ENCODE peak calls at places on chromosomes 1 and 21, in five cellular contexts. One of them, this sample, is unnamed. For H3K9me3 and H3K4me1, the result is how much of the 10 kb centered on the place peaks cover.

GRCh38 chr21:42475526-42476492 is 20.2 kb downstream of the RSPH1 start:
- DNase-seq in prostate gland: no peak
- DNase-seq in ovary: no peak
- DNase-seq in iPS DF 6.9: no peak
- DNase-seq in lower lobe of right lung: no peak
- DNase-seq in this sample: no peak

GRCh38 chr1:174239541-174239940 is 80.2 kb downstream of the RABGAP1L start:
- DNase-seq in lower lobe of right lung: no peak
- DNase-seq in iPS DF 6.9: no peak
- DNase-seq in ovary: no peak
- DNase-seq in prostate gland: no peak
- DNase-seq in this sample: no peak

GRCh38 chr1:240190881-240191385 is 99.2 kb downstream of the FMN2 start:
- DNase-seq in iPS DF 6.9: no peak
- DNase-seq in lower lobe of right lung: no peak
- DNase-seq in prostate gland: no peak
- DNase-seq in ovary: peak
- DNase-seq in this sample: peak

GRCh38 chr1:19764848-19765247 is 34.9 kb downstream of the TMCO4 start:
- DNase-seq in ovary: no peak
- DNase-seq in iPS DF 6.9: no peak
- DNase-seq in lower lobe of right lung: no peak
- DNase-seq in prostate gland: no peak
- DNase-seq in this sample: no peak

GRCh38 chr1:160101717-160102522 is 3.5 kb upstream of the IGSF8 start:
- DNase-seq in iPS DF 6.9: no peak
- DNase-seq in prostate gland: no peak
- DNase-seq in ovary: no peak
- DNase-seq in lower lobe of right lung: no peak
- DNase-seq in this sample: no peak

GRCh38 chr1:17739050-17739449 is 16.1 kb upstream of the ACTL8 start:
- DNase-seq in ovary: no peak
- DNase-seq in prostate gland: no peak
- DNase-seq in iPS DF 6.9: no peak
- DNase-seq in lower lobe of right lung: no peak
- DNase-seq in this sample: no peak

GRCh38 chr1:174021611-174022079 is 512 bp downstream of the RC3H1 start:
- DNase-seq in ovary: peak
- DNase-seq in iPS DF 6.9: no peak
- DNase-seq in lower lobe of right lung: peak
- DNase-seq in prostate gland: peak
- DNase-seq in this sample: peak

GRCh38 chr1:246569248-246570238 is 3.3 kb downstream of the CNST start:
- DNase-seq in ovary: no peak
- DNase-seq in lower lobe of right lung: no peak
- DNase-seq in iPS DF 6.9: no peak
- DNase-seq in prostate gland: no peak
- DNase-seq in this sample: no peak

GRCh38 chr1:167629681-167630567 is at the start of gene RCSD1:
- DNase-seq in iPS DF 6.9: no peak
- DNase-seq in prostate gland: no peak
- DNase-seq in ovary: no peak
- DNase-seq in lower lobe of right lung: peak
- DNase-seq in this sample: no peak

GRCh38 chr1:229950908-229951307 is 116.1 kb upstream of the GALNT2 start:
- DNase-seq in iPS DF 6.9: no peak
- DNase-seq in prostate gland: no peak
- DNase-seq in ovary: no peak
- DNase-seq in lower lobe of right lung: no peak
- DNase-seq in this sample: no peak

GRCh38 chr21:33028759-33029511 is 3.2 kb downstream of the OLIG2 start:
- DNase-seq in ovary: no peak
- DNase-seq in prostate gland: no peak
- DNase-seq in lower lobe of right lung: no peak
- DNase-seq in iPS DF 6.9: no peak
- DNase-seq in this sample: no peak

GRCh38 chr21:21324297-21324696 is 326.1 kb downstream of the NCAM2 start:
- DNase-seq in iPS DF 6.9: no peak
- DNase-seq in prostate gland: no peak
- DNase-seq in ovary: no peak
- DNase-seq in lower lobe of right lung: no peak
- DNase-seq in this sample: no peak

GRCh38 chr1:229768232-229768631 is 142.2 kb downstream of the URB2 start:
- DNase-seq in ovary: no peak
- DNase-seq in iPS DF 6.9: no peak
- DNase-seq in lower lobe of right lung: no peak
- DNase-seq in prostate gland: no peak
- DNase-seq in this sample: no peak

GRCh38 chr1:165011947-165012346 is 344.6 kb downstream of the LMX1A start:
- DNase-seq in ovary: no peak
- DNase-seq in iPS DF 6.9: no peak
- DNase-seq in lower lobe of right lung: no peak
- DNase-seq in prostate gland: no peak
- DNase-seq in this sample: no peak

GRCh38 chr1:54837002-54837853 is 36.1 kb upstream of the TTC22 start:
- DNase-seq in iPS DF 6.9: no peak
- DNase-seq in ovary: no peak
- DNase-seq in prostate gland: no peak
- DNase-seq in lower lobe of right lung: no peak
- DNase-seq in this sample: no peak

GRCh38 chr1:222817529-222817928 is 2.7 kb downstream of the DISP1 start:
- DNase-seq in ovary: no peak
- DNase-seq in prostate gland: no peak
- DNase-seq in lower lobe of right lung: no peak
- DNase-seq in iPS DF 6.9: no peak
- DNase-seq in this sample: no peak

GRCh38 chr1:67710417-67710816 is 25.4 kb downstream of the GADD45A start:
- DNase-seq in prostate gland: no peak
- DNase-seq in ovary: no peak
- DNase-seq in lower lobe of right lung: no peak
- DNase-seq in iPS DF 6.9: no peak
- DNase-seq in this sample: no peak

GRCh38 chr1:203202431-203203245 is 16.1 kb upstream of the CHI3L1 start:
- DNase-seq in prostate gland: no peak
- DNase-seq in ovary: no peak
- DNase-seq in lower lobe of right lung: no peak
- DNase-seq in iPS DF 6.9: no peak
- DNase-seq in this sample: no peak

GRCh38 chr1:208089971-208090755 is 154.0 kb downstream of the PLXNA2 start:
- DNase-seq in lower lobe of right lung: no peak
- DNase-seq in ovary: no peak
- DNase-seq in prostate gland: no peak
- DNase-seq in iPS DF 6.9: no peak
- DNase-seq in this sample: no peak

GRCh38 chr1:222064388-222065201 is 322.7 kb upstream of the DUSP10 start:
- DNase-seq in lower lobe of right lung: no peak
- DNase-seq in prostate gland: no peak
- DNase-seq in iPS DF 6.9: no peak
- DNase-seq in ovary: no peak
- DNase-seq in this sample: no peak

GRCh38 chr1:158199840-158200239 is 19.1 kb downstream of the CD1D start:
- DNase-seq in iPS DF 6.9: no peak
- DNase-seq in ovary: no peak
- DNase-seq in prostate gland: no peak
- DNase-seq in lower lobe of right lung: no peak
- DNase-seq in this sample: no peak

GRCh38 chr21:39314155-39315027 is 959 bp upstream of the BRWD1 start:
- DNase-seq in lower lobe of right lung: peak
- DNase-seq in ovary: peak
- DNase-seq in prostate gland: peak
- DNase-seq in iPS DF 6.9: peak
- DNase-seq in this sample: peak

GRCh38 chr21:21268061-21268471 is 269.9 kb downstream of the NCAM2 start:
- DNase-seq in lower lobe of right lung: no peak
- DNase-seq in ovary: no peak
- DNase-seq in prostate gland: no peak
- DNase-seq in iPS DF 6.9: no peak
- DNase-seq in this sample: no peak

GRCh38 chr1:156889802-156890585 is 3.5 kb upstream of the PEAR1 start:
- DNase-seq in ovary: peak
- DNase-seq in lower lobe of right lung: peak
- DNase-seq in prostate gland: peak
- DNase-seq in iPS DF 6.9: peak
- DNase-seq in this sample: peak

GRCh38 chr1:231629132-231629531 is 2.5 kb downstream of the DISC1 start:
- DNase-seq in prostate gland: no peak
- DNase-seq in ovary: no peak
- DNase-seq in iPS DF 6.9: no peak
- DNase-seq in lower lobe of right lung: no peak
- DNase-seq in this sample: no peak

GRCh38 chr1:94265011-94265422 is 27.6 kb upstream of the ARHGAP29 start:
- DNase-seq in iPS DF 6.9: no peak
- DNase-seq in prostate gland: no peak
- DNase-seq in ovary: no peak
- DNase-seq in lower lobe of right lung: no peak
- DNase-seq in this sample: no peak

GRCh38 chr1:16293568-16293967 is 56.6 kb upstream of the CPLANE2 start:
- DNase-seq in iPS DF 6.9: no peak
- DNase-seq in lower lobe of right lung: no peak
- DNase-seq in ovary: no peak
- DNase-seq in prostate gland: no peak
- DNase-seq in this sample: no peak

GRCh38 chr1:116309090-116309870 is 63.8 kb upstream of the ATP1A1 start:
- DNase-seq in prostate gland: no peak
- DNase-seq in iPS DF 6.9: no peak
- DNase-seq in lower lobe of right lung: no peak
- DNase-seq in ovary: no peak
- DNase-seq in this sample: no peak

GRCh38 chr1:237677979-237678378 is 212.7 kb downstream of the ZP4 start:
- DNase-seq in iPS DF 6.9: no peak
- DNase-seq in prostate gland: no peak
- DNase-seq in lower lobe of right lung: no peak
- DNase-seq in ovary: no peak
- DNase-seq in this sample: peak
- H3K4me3 ChIP-seq in iPS DF 6.9: no peak
- H3K4me3 ChIP-seq in prostate gland: no peak
- H3K4me3 ChIP-seq in lower lobe of right lung: no peak
- H3K4me3 ChIP-seq in ovary: no peak
- H3K4me3 ChIP-seq in this sample: no peak

GRCh38 chr1:109361114-109361513 is 36.6 kb downstream of the SORT1 start:
- DNase-seq in prostate gland: no peak
- DNase-seq in ovary: no peak
- DNase-seq in iPS DF 6.9: no peak
- DNase-seq in lower lobe of right lung: no peak
- DNase-seq in this sample: no peak
- H3K9me3 ChIP-seq in prostate gland: under half
- H3K9me3 ChIP-seq in ovary: under half
- H3K9me3 ChIP-seq in iPS DF 6.9: under half
- H3K9me3 ChIP-seq in lower lobe of right lung: under half
- H3K9me3 ChIP-seq in this sample: under half

GRCh38 chr21:15197696-15198095 is 132.9 kb upstream of the NRIP1 start:
- DNase-seq in lower lobe of right lung: no peak
- DNase-seq in prostate gland: no peak
- DNase-seq in iPS DF 6.9: no peak
- DNase-seq in ovary: no peak
- DNase-seq in this sample: no peak
- H3K4me1 ChIP-seq in lower lobe of right lung: under half
- H3K4me1 ChIP-seq in prostate gland: under half
- H3K4me1 ChIP-seq in iPS DF 6.9: under half
- H3K4me1 ChIP-seq in ovary: under half
- H3K4me1 ChIP-seq in this sample: under half

GRCh38 chr1:99264201-99265021 is at the start of gene PLPPR4:
- DNase-seq in iPS DF 6.9: no peak
- DNase-seq in ovary: no peak
- DNase-seq in lower lobe of right lung: peak
- DNase-seq in prostate gland: no peak
- DNase-seq in this sample: peak
- H3K4me3 ChIP-seq in iPS DF 6.9: peak
- H3K4me3 ChIP-seq in ovary: peak
- H3K4me3 ChIP-seq in lower lobe of right lung: peak
- H3K4me3 ChIP-seq in prostate gland: peak
- H3K4me3 ChIP-seq in this sample: peak

GRCh38 chr1:79271759-79272158 is 265.2 kb upstream of the ADGRL4 start:
- DNase-seq in lower lobe of right lung: no peak
- DNase-seq in prostate gland: no peak
- DNase-seq in iPS DF 6.9: no peak
- DNase-seq in ovary: no peak
- DNase-seq in this sample: no peak
- H3K9me3 ChIP-seq in lower lobe of right lung: under half
- H3K9me3 ChIP-seq in prostate gland: under half
- H3K9me3 ChIP-seq in iPS DF 6.9: under half
- H3K9me3 ChIP-seq in ovary: under half
- H3K9me3 ChIP-seq in this sample: under half

DNA sequence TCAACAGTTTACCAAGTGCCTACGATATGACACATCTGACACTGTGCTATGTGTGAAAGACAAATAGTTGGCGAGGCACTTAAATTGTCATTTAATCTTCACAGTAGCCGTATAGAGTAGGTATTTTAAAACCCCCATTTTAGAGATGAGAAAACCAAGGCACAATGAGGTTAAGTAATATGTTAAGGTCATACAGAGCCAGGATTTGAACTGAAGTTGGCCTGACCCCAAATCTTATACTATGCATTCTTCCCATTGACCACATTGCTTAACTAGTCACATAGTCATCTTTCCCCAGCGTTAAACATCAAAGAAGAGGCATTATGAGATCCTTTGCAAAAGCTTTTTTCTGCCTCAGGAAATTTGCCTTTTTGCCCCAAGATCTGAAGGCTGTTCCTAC is 3.9 kb downstream of the INKA2 start:
- DNase-seq in prostate gland: no peak
- DNase-seq in ovary: no peak
- DNase-seq in iPS DF 6.9: no peak
- DNase-seq in lower lobe of right lung: no peak
- DNase-seq in this sample: no peak
- H3K4me1 ChIP-seq in prostate gland: under half
- H3K4me1 ChIP-seq in ovary: under half
- H3K4me1 ChIP-seq in iPS DF 6.9: under half
- H3K4me1 ChIP-seq in lower lobe of right lung: half or more
- H3K4me1 ChIP-seq in this sample: under half

GRCh38 chr1:24751833-24752232 is 6.6 kb downstream of the CLIC4 start:
- DNase-seq in ovary: no peak
- DNase-seq in lower lobe of right lung: no peak
- DNase-seq in iPS DF 6.9: no peak
- DNase-seq in prostate gland: no peak
- DNase-seq in this sample: no peak

GRCh38 chr1:24748191-24749121 is 3.2 kb downstream of the CLIC4 start:
- DNase-seq in ovary: no peak
- DNase-seq in lower lobe of right lung: no peak
- DNase-seq in prostate gland: no peak
- DNase-seq in iPS DF 6.9: no peak
- DNase-seq in this sample: no peak

GRCh38 chr1:24749886-24750285 is 4.6 kb downstream of the CLIC4 start:
- DNase-seq in iPS DF 6.9: no peak
- DNase-seq in prostate gland: no peak
- DNase-seq in ovary: no peak
- DNase-seq in lower lobe of right lung: no peak
- DNase-seq in this sample: no peak

GRCh38 chr1:24752305-24752704 is 7.1 kb downstream of the CLIC4 start:
- DNase-seq in iPS DF 6.9: no peak
- DNase-seq in ovary: no peak
- DNase-seq in lower lobe of right lung: no peak
- DNase-seq in prostate gland: no peak
- DNase-seq in this sample: no peak

DNA sequence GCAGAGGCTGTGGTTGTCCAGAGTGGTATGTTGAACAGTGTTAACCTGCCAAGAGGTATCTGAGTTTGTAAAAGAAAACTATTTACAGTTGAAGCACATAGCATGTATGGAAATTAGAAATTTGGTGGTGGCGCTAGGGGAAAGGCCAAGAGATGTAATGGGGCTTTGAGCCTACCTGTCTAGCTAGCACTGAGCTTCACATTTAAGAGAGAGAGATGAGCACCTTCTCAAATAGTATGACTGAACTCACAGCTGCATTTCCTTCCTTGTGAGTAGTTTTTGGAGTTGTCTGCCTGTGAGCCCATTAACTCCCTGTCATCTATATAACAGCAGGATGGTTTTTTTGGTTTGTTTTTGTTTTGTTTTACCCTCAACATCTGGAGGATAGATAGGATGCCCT is 4.0 kb downstream of the CLIC4 start:
- DNase-seq in lower lobe of right lung: no peak
- DNase-seq in ovary: no peak
- DNase-seq in prostate gland: no peak
- DNase-seq in iPS DF 6.9: no peak
- DNase-seq in this sample: no peak
- H3K4me3 ChIP-seq in lower lobe of right lung: no peak
- H3K4me3 ChIP-seq in ovary: no peak
- H3K4me3 ChIP-seq in prostate gland: no peak
- H3K4me3 ChIP-seq in iPS DF 6.9: no peak
- H3K4me3 ChIP-seq in this sample: no peak